ENCODE peak calls at places on chromosomes 1 and 21, in five cellular contexts. One of them, this sample, is unnamed.

GRCh38 chr21:25717491-25718139 is 17.1 kb downstream of the ATP5PF start:
- DNase-seq in NCI-H2227 treated with DMSO at 0.1 percent for 48 hours: no peak
- DNase-seq in A549: no peak
- DNase-seq in nucleus accumbens: no peak
- DNase-seq in activated T-helper 1 cell treated with anti-CD3 and anti-CD28 coated beads, Interleukin-12 subunit alpha, Interleukin-12 subunit beta, Interleukin-2, Interleukin-4 antibody, amounts not matched to agents 30 ng/mL and 10 ng/mL and 1 ng/mL, durations not matched to agents 14 hours and 24 hours and 36 hours: no peak
- DNase-seq in this sample: no peak

GRCh38 chr1:39105841-39106765 is 80.0 kb downstream of the NDUFS5 start:
- DNase-seq in NCI-H2227 treated with DMSO at 0.1 percent for 48 hours: no peak
- DNase-seq in A549: no peak
- DNase-seq in activated T-helper 1 cell treated with anti-CD3 and anti-CD28 coated beads, Interleukin-12 subunit alpha, Interleukin-12 subunit beta, Interleukin-2, Interleukin-4 antibody, amounts not matched to agents 30 ng/mL and 10 ng/mL and 1 ng/mL, durations not matched to agents 14 hours and 24 hours and 36 hours: peak
- DNase-seq in nucleus accumbens: no peak
- DNase-seq in this sample: peak

GRCh38 chr1:12177156-12177998 is 10.6 kb downstream of the TNFRSF1B start:
- DNase-seq in A549: no peak
- DNase-seq in NCI-H2227 treated with DMSO at 0.1 percent for 48 hours: no peak
- DNase-seq in nucleus accumbens: no peak
- DNase-seq in activated T-helper 1 cell treated with anti-CD3 and anti-CD28 coated beads, Interleukin-12 subunit alpha, Interleukin-12 subunit beta, Interleukin-2, Interleukin-4 antibody, amounts not matched to agents 30 ng/mL and 10 ng/mL and 1 ng/mL, durations not matched to agents 14 hours and 24 hours and 36 hours: no peak
- DNase-seq in this sample: no peak

GRCh38 chr1:106746448-106747085 is 309.9 kb upstream of the PRMT6 start:
- DNase-seq in NCI-H2227 treated with DMSO at 0.1 percent for 48 hours: no peak
- DNase-seq in A549: no peak
- DNase-seq in nucleus accumbens: no peak
- DNase-seq in activated T-helper 1 cell treated with anti-CD3 and anti-CD28 coated beads, Interleukin-12 subunit alpha, Interleukin-12 subunit beta, Interleukin-2, Interleukin-4 antibody, amounts not matched to agents 30 ng/mL and 10 ng/mL and 1 ng/mL, durations not matched to agents 14 hours and 24 hours and 36 hours: no peak
- DNase-seq in this sample: no peak

GRCh38 chr1:214823311-214824117 is 220.5 kb downstream of the CENPF start:
- DNase-seq in A549: no peak
- DNase-seq in NCI-H2227 treated with DMSO at 0.1 percent for 48 hours: no peak
- DNase-seq in activated T-helper 1 cell treated with anti-CD3 and anti-CD28 coated beads, Interleukin-12 subunit alpha, Interleukin-12 subunit beta, Interleukin-2, Interleukin-4 antibody, amounts not matched to agents 30 ng/mL and 10 ng/mL and 1 ng/mL, durations not matched to agents 14 hours and 24 hours and 36 hours: no peak
- DNase-seq in nucleus accumbens: no peak
- DNase-seq in this sample: no peak

GRCh38 chr1:16433066-16433465 is 4.2 kb downstream of the SPATA21 start:
- DNase-seq in NCI-H2227 treated with DMSO at 0.1 percent for 48 hours: no peak
- DNase-seq in A549: no peak
- DNase-seq in activated T-helper 1 cell treated with anti-CD3 and anti-CD28 coated beads, Interleukin-12 subunit alpha, Interleukin-12 subunit beta, Interleukin-2, Interleukin-4 antibody, amounts not matched to agents 30 ng/mL and 10 ng/mL and 1 ng/mL, durations not matched to agents 14 hours and 24 hours and 36 hours: no peak
- DNase-seq in nucleus accumbens: no peak
- DNase-seq in this sample: no peak

GRCh38 chr21:44267655-44268142 is 6.0 kb upstream of the DNMT3L start:
- DNase-seq in NCI-H2227 treated with DMSO at 0.1 percent for 48 hours: no peak
- DNase-seq in A549: no peak
- DNase-seq in activated T-helper 1 cell treated with anti-CD3 and anti-CD28 coated beads, Interleukin-12 subunit alpha, Interleukin-12 subunit beta, Interleukin-2, Interleukin-4 antibody, amounts not matched to agents 30 ng/mL and 10 ng/mL and 1 ng/mL, durations not matched to agents 14 hours and 24 hours and 36 hours: no peak
- DNase-seq in nucleus accumbens: peak
- DNase-seq in this sample: no peak

GRCh38 chr1:229230136-229230892 is 40.6 kb upstream of the RAB4A start:
- DNase-seq in nucleus accumbens: peak
- DNase-seq in NCI-H2227 treated with DMSO at 0.1 percent for 48 hours: peak
- DNase-seq in A549: no peak
- DNase-seq in activated T-helper 1 cell treated with anti-CD3 and anti-CD28 coated beads, Interleukin-12 subunit alpha, Interleukin-12 subunit beta, Interleukin-2, Interleukin-4 antibody, amounts not matched to agents 30 ng/mL and 10 ng/mL and 1 ng/mL, durations not matched to agents 14 hours and 24 hours and 36 hours: no peak
- DNase-seq in this sample: no peak

GRCh38 chr1:247079141-247079874 is 697 bp upstream of the ZNF670 start:
- DNase-seq in NCI-H2227 treated with DMSO at 0.1 percent for 48 hours: no peak
- DNase-seq in nucleus accumbens: no peak
- DNase-seq in A549: no peak
- DNase-seq in activated T-helper 1 cell treated with anti-CD3 and anti-CD28 coated beads, Interleukin-12 subunit alpha, Interleukin-12 subunit beta, Interleukin-2, Interleukin-4 antibody, amounts not matched to agents 30 ng/mL and 10 ng/mL and 1 ng/mL, durations not matched to agents 14 hours and 24 hours and 36 hours: no peak
- DNase-seq in this sample: no peak

GRCh38 chr21:33685613-33686197 is 43.4 kb downstream of the ITSN1 start:
- DNase-seq in nucleus accumbens: no peak
- DNase-seq in NCI-H2227 treated with DMSO at 0.1 percent for 48 hours: no peak
- DNase-seq in activated T-helper 1 cell treated with anti-CD3 and anti-CD28 coated beads, Interleukin-12 subunit alpha, Interleukin-12 subunit beta, Interleukin-2, Interleukin-4 antibody, amounts not matched to agents 30 ng/mL and 10 ng/mL and 1 ng/mL, durations not matched to agents 14 hours and 24 hours and 36 hours: no peak
- DNase-seq in A549: no peak
- DNase-seq in this sample: no peak

GRCh38 chr21:31173881-31174555 is 135.7 kb upstream of the KRTAP19-8 start:
- DNase-seq in NCI-H2227 treated with DMSO at 0.1 percent for 48 hours: no peak
- DNase-seq in nucleus accumbens: no peak
- DNase-seq in activated T-helper 1 cell treated with anti-CD3 and anti-CD28 coated beads, Interleukin-12 subunit alpha, Interleukin-12 subunit beta, Interleukin-2, Interleukin-4 antibody, amounts not matched to agents 30 ng/mL and 10 ng/mL and 1 ng/mL, durations not matched to agents 14 hours and 24 hours and 36 hours: no peak
- DNase-seq in A549: no peak
- DNase-seq in this sample: peak

GRCh38 chr1:9343269-9343668 is 50.6 kb downstream of the SPSB1 start:
- DNase-seq in nucleus accumbens: no peak
- DNase-seq in NCI-H2227 treated with DMSO at 0.1 percent for 48 hours: no peak
- DNase-seq in activated T-helper 1 cell treated with anti-CD3 and anti-CD28 coated beads, Interleukin-12 subunit alpha, Interleukin-12 subunit beta, Interleukin-2, Interleukin-4 antibody, amounts not matched to agents 30 ng/mL and 10 ng/mL and 1 ng/mL, durations not matched to agents 14 hours and 24 hours and 36 hours: no peak
- DNase-seq in A549: no peak
- DNase-seq in this sample: no peak